ENCODE peak calls at places on chromosome 5, in five cellular contexts. G is A549, S is bronchial epithelial cell, C is mammary epithelial cell, Y is HFFc6. B is an unnamed sample.

GRCh38 chr5:175443514-175444059 is 395 bp downstream of the DRD1 start:
- DNase-seq in S (no peak), C (no peak), G (peak; percentile 4), Y (no peak), B (no peak)

GRCh38 chr5:157046041-157046440 is 12.9 kb downstream of the HAVCR1 start:
- DNase-seq in S (no peak), Y (no peak), C (no peak), G (peak; percentile 60), B (peak; percentile 72)

GRCh38 chr5:118605761-118606160 is 382.6 kb downstream of the DTWD2 start:
- DNase-seq in Y (no peak), C (no peak), G (no peak), S (no peak), B (no peak)

GRCh38 chr5:146878471-146879172 is at the start of gene PPP2R2B:
- DNase-seq in G (no peak), C (peak; percentile 57), Y (no peak), S (no peak), B (peak; percentile 25)

GRCh38 chr5:34564706-34565235 is 91.4 kb upstream of the RAI14 start:
- DNase-seq in Y (no peak), S (no peak), C (no peak), G (no peak), B (peak; percentile 39)

GRCh38 chr5:131530706-131531331 is 104.2 kb downstream of the RAPGEF6 start:
- DNase-seq in Y (no peak), S (no peak), C (no peak), G (no peak), B (no peak)

GRCh38 chr5:45038366-45038987 is 229.7 kb downstream of the MRPS30 start:
- DNase-seq in G (peak; percentile 3), S (peak; percentile 29), C (no peak), Y (no peak), B (peak; percentile 61)

GRCh38 chr5:83099001-83099400 is 21.7 kb downstream of the XRCC4 start:
- DNase-seq in G (no peak), S (no peak), Y (no peak), C (no peak), B (no peak)

GRCh38 chr5:5799229-5799628 is 376.8 kb downstream of the ICE1 start:
- DNase-seq in C (no peak), G (no peak), Y (no peak), S (no peak), B (no peak)

GRCh38 chr5:154486427-154486866 is 8.4 kb upstream of the HAND1 start:
- DNase-seq in G (no peak), Y (no peak), S (no peak), C (no peak), B (no peak)

GRCh38 chr5:83586874-83587776 is 115.6 kb downstream of the VCAN start:
- DNase-seq in S (peak; percentile 58), C (no peak), G (no peak), Y (no peak), B (no peak)

GRCh38 chr5:176151286-176151685 is 86.9 kb upstream of the SIMC1 start:
- DNase-seq in S (peak; percentile 15), G (no peak), C (no peak), Y (peak; percentile 19), B (no peak)

GRCh38 chr5:157732784-157733262 is 1.6 kb downstream of the THG1L start:
- DNase-seq in Y (no peak), S (no peak), G (no peak), C (no peak), B (no peak)

GRCh38 chr5:1111727-1112289 is at the start of gene SLC12A7:
- DNase-seq in G (peak; percentile 86), S (no peak), C (peak; percentile 35), Y (no peak), B (no peak)

GRCh38 chr5:132369471-132370240 is at the start of gene SLC22A5:
- DNase-seq in S (peak; percentile 47), Y (peak; percentile 28), G (peak; percentile 62), C (peak; percentile 78), B (peak; percentile 84)

GRCh38 chr5:145499483-145499882 is 335.7 kb downstream of the PRELID2 start:
- DNase-seq in Y (peak; percentile 36), S (no peak), C (no peak), G (no peak), B (no peak)

GRCh38 chr5:72324186-72324825 is 4.1 kb downstream of the PTCD2 start:
- DNase-seq in G (peak; percentile 10), C (peak; percentile 86), S (peak; percentile 73), Y (no peak), B (peak; percentile 58)

GRCh38 chr5:109063223-109063622 is 315.5 kb downstream of the FER start:
- DNase-seq in G (no peak), C (no peak), S (no peak), Y (peak; percentile 67), B (no peak)

GRCh38 chr5:138789771-138790242 is 36.6 kb downstream of the CTNNA1 start:
- DNase-seq in G (peak; percentile 54), Y (peak; percentile 10), C (peak; percentile 9), S (peak; percentile 38), B (peak; percentile 71)

GRCh38 chr5:78574731-78575161 is 73.8 kb downstream of the LHFPL2 start:
- DNase-seq in C (peak; percentile 66), S (peak; percentile 72), G (no peak), Y (peak; percentile 47), B (peak; percentile 26)

GRCh38 chr5:107340631-107341030 is 330.1 kb downstream of the EFNA5 start:
- DNase-seq in G (no peak), Y (no peak), C (peak; percentile 91), S (peak; percentile 91), B (peak; percentile 6)

GRCh38 chr5:151150484-151151262 is 6.9 kb downstream of the ANXA6 start:
- DNase-seq in Y (peak; percentile 43), G (no peak), C (no peak), S (no peak), B (no peak)

GRCh38 chr5:141914154-141914743 is 9.4 kb upstream of the DELE1 start:
- DNase-seq in Y (no peak), S (no peak), C (no peak), G (no peak), B (no peak)
- TF ChIP-seq CTCF in Y (peak; percentile 55), S (peak; percentile 22), C (no peak), G (no peak), B (no peak)

DNA sequence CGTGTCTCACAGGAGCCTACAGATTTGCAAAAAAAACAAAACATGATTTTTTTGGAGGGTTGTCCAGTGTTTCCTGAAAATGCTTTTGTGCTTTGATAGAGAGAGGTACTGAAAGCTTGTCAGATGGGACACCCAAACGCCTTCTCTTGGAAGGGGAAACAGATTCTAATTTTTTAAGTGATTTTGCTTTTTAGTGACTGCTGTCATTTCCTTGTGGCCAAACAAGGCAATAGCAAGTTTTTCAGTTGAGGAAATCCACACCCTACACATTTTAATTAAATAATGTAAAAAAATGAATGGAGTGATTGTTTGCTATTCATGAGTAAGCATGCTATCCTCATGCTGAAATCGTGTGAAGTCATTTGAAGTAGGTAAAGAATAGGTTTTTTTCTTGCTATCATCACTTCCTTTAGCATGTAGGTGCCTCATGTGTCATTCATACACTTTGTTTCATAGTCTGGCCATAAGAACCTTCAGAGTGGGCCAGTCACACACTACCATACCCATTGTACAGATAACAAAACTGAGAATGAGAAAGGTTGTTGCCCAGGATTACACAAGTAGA is 682.7 kb upstream of the WWC1 start:
- DNase-seq in Y (no peak), G (peak; percentile 3), C (peak; percentile 78), S (peak; percentile 93), B (no peak)
- TF ChIP-seq CTCF in Y (peak; percentile 59), G (no peak), C (peak; percentile 32), S (peak; percentile 20), B (no peak)

GRCh38 chr5:64637144-64637543 is 53.2 kb upstream of the SHISAL2B start:
- DNase-seq in C (peak; percentile 11), Y (no peak), G (no peak), S (no peak), B (no peak)

GRCh38 chr5:64632251-64632650 is 58.1 kb upstream of the SHISAL2B start:
- DNase-seq in C (no peak), S (no peak), Y (no peak), G (no peak), B (peak; percentile 20)

GRCh38 chr5:64635056-64635686 is 55.1 kb upstream of the SHISAL2B start:
- DNase-seq in Y (peak; percentile 11), G (peak; percentile 7), C (peak; percentile 14), S (peak; percentile 48), B (peak; percentile 50)

DNA sequence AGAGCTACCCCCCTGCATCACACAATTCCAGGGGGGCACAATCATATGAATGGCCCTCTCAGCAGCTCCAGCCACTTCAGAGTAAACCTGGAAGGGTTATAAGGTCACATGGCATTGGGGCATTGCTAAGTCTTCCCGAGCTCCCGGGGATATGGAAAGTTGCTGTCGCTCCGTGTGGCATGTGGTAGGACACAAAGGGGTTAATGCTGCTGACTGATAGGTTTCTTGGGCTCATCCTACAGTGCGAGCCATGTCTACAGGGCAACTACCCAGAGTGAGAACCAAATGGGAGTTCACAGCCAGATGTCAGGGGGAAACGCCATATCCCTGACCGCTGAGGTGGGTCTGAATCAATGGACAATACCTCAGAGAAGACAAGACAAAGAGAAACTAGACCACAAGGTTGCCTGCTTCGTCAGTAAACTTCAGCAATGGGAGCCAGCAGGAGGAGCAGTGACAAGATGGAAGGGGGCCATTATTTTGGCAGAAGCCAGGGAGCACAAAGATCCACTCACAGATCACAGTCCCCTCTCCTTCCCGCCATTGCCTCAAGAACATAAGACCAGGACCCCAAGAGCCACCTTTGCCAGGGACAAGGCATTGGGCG is 52.4 kb upstream of the SHISAL2B start:
- DNase-seq in G (no peak), Y (no peak), S (no peak), C (no peak), B (no peak)
- TF ChIP-seq CTCF in G (no peak), Y (no peak), S (peak; percentile 9), C (no peak), B (no peak)

GRCh38 chr5:36948041-36948440 is 71.5 kb downstream of the NIPBL start:
- DNase-seq in Y (peak; percentile 70), G (no peak), C (peak; percentile 49), S (no peak), B (no peak)

GRCh38 chr5:36948650-36949049 is 72.1 kb downstream of the NIPBL start:
- DNase-seq in C (no peak), S (no peak), Y (no peak), G (no peak), B (no peak)

GRCh38 chr5:36953043-36953442 is 76.5 kb downstream of the NIPBL start:
- DNase-seq in S (no peak), C (no peak), Y (no peak), G (no peak), B (no peak)

GRCh38 chr5:36949593-36949992 is 73.0 kb downstream of the NIPBL start:
- DNase-seq in Y (no peak), C (no peak), G (no peak), S (no peak), B (no peak)

DNA sequence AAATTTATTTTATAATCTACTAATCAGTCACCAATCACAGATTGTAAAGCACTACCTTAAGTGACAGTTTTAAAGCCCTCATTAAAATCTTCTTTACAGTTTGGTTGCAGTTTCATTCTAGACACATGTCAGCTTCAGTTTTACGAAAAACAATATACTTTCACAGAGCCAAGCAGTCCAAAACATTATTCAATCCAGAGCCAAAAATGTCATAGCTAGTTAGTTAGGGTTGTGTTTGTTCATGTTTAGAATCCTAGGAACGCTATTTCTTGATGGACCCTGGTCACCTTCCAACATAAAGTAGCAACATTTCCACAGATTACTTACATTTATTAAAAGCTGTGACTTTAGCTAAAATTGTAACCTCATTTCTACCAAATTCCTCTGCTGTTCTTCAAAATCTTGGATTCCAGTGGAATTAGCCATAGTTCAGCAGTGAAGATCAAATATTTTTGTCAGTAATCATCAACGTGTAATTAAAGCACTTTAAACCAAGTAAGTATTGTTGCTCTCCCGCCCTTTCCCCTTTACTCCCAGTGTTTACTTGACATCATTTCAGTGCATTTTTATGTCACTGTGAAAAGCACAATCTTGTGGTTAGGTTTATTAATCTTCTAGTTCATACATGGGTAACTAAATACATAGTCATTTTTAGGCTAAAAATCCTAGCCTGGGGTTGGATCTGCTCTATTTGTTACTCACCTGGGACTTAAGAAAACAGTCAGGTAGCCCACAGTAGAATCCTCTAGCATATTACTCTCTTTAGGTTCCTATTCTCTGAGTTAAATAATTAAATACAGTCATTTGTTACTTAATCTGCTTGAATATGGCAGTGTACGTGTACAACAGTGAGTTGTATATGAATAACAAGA is 74.3 kb downstream of the NIPBL start:
- DNase-seq in S (peak; percentile 63), G (no peak), Y (peak; percentile 78), C (peak; percentile 63), B (no peak)
- TF ChIP-seq CTCF in S (no peak), G (no peak), Y (no peak), C (no peak), B (no peak)